ENCODE peak calls at places on chromosome X, in six cellular contexts. One of them, this sample, is unnamed.

GRCh38 chrX:109475174-109475891 is 6.6 kb downstream of the GUCY2F start:
- DNase-seq in vagina: no peak
- DNase-seq in tibial nerve: no peak
- DNase-seq in IMR-90: peak; percentile 34
- DNase-seq in upper lobe of left lung: no peak
- DNase-seq in H1: no peak
- DNase-seq in this sample: no peak

GRCh38 chrX:134548257-134548732 is 88.3 kb downstream of the HPRT1 start:
- DNase-seq in vagina: no peak
- DNase-seq in tibial nerve: no peak
- DNase-seq in IMR-90: no peak
- DNase-seq in upper lobe of left lung: no peak
- DNase-seq in H1: no peak
- DNase-seq in this sample: no peak

GRCh38 chrX:63656871-63657580 is 128.0 kb downstream of the ARHGEF9 start:
- DNase-seq in vagina: no peak
- DNase-seq in tibial nerve: no peak
- DNase-seq in IMR-90: peak; percentile 78
- DNase-seq in upper lobe of left lung: no peak
- DNase-seq in H1: no peak
- DNase-seq in this sample: no peak

GRCh38 chrX:140715787-140716186 is 6.2 kb downstream of the LINC00632 start:
- DNase-seq in vagina: no peak
- DNase-seq in tibial nerve: no peak
- DNase-seq in IMR-90: peak; percentile 54
- DNase-seq in upper lobe of left lung: no peak
- DNase-seq in H1: no peak
- DNase-seq in this sample: no peak

GRCh38 chrX:39527045-39527444 is 570.7 kb downstream of the BCOR start:
- DNase-seq in vagina: no peak
- DNase-seq in tibial nerve: no peak
- DNase-seq in IMR-90: peak; percentile 13
- DNase-seq in upper lobe of left lung: no peak
- DNase-seq in H1: no peak
- DNase-seq in this sample: no peak

GRCh38 chrX:123277347-123277746 is 93.3 kb downstream of the GRIA3 start:
- DNase-seq in vagina: no peak
- DNase-seq in tibial nerve: no peak
- DNase-seq in IMR-90: no peak
- DNase-seq in upper lobe of left lung: no peak
- DNase-seq in H1: no peak
- DNase-seq in this sample: no peak

GRCh38 chrX:40304115-40304514 is 206.4 kb upstream of the BCOR start:
- DNase-seq in vagina: no peak
- DNase-seq in tibial nerve: no peak
- DNase-seq in IMR-90: no peak
- DNase-seq in upper lobe of left lung: no peak
- DNase-seq in H1: no peak
- DNase-seq in this sample: no peak

GRCh38 chrX:55759478-55759877 is 41.9 kb downstream of the RRAGB start:
- DNase-seq in vagina: no peak
- DNase-seq in tibial nerve: no peak
- DNase-seq in IMR-90: no peak
- DNase-seq in upper lobe of left lung: no peak
- DNase-seq in H1: no peak
- DNase-seq in this sample: no peak

GRCh38 chrX:69503835-69504625 is at the start of gene NALF2:
- DNase-seq in vagina: no peak
- DNase-seq in tibial nerve: no peak
- DNase-seq in IMR-90: peak; percentile 11
- DNase-seq in upper lobe of left lung: peak; percentile 80
- DNase-seq in H1: no peak
- DNase-seq in this sample: peak; percentile 13

GRCh38 chrX:41594634-41595033 is 94.1 kb upstream of the GPR34 start:
- DNase-seq in vagina: no peak
- DNase-seq in tibial nerve: no peak
- DNase-seq in IMR-90: no peak
- DNase-seq in upper lobe of left lung: no peak
- DNase-seq in H1: no peak
- DNase-seq in this sample: peak; percentile 8

GRCh38 chrX:41591906-41592305 is 96.9 kb upstream of the GPR34 start:
- DNase-seq in vagina: no peak
- DNase-seq in tibial nerve: no peak
- DNase-seq in IMR-90: no peak
- DNase-seq in upper lobe of left lung: no peak
- DNase-seq in H1: no peak
- DNase-seq in this sample: no peak

GRCh38 chrX:41599507-41599906 is 89.3 kb upstream of the GPR34 start:
- DNase-seq in vagina: no peak
- DNase-seq in tibial nerve: no peak
- DNase-seq in IMR-90: no peak
- DNase-seq in upper lobe of left lung: no peak
- DNase-seq in H1: no peak
- DNase-seq in this sample: no peak

GRCh38 chrX:41600266-41600665 is 88.5 kb upstream of the GPR34 start:
- DNase-seq in vagina: no peak
- DNase-seq in tibial nerve: no peak
- DNase-seq in IMR-90: peak; percentile 68
- DNase-seq in upper lobe of left lung: no peak
- DNase-seq in H1: no peak
- DNase-seq in this sample: no peak

GRCh38 chrX:41596586-41596985 is 92.2 kb upstream of the GPR34 start:
- DNase-seq in vagina: no peak
- DNase-seq in tibial nerve: no peak
- DNase-seq in IMR-90: peak; percentile 53
- DNase-seq in upper lobe of left lung: no peak
- DNase-seq in H1: no peak
- DNase-seq in this sample: no peak
- TF ChIP-seq POLR2A in vagina: no peak
- TF ChIP-seq POLR2A in tibial nerve: no peak
- TF ChIP-seq POLR2A in IMR-90: no peak
- TF ChIP-seq POLR2A in upper lobe of left lung: no peak
- TF ChIP-seq POLR2A in H1: no peak
- TF ChIP-seq POLR2A in this sample: no peak

GRCh38 chrX:54181196-54181953 is 1.7 kb downstream of the FAM120C start:
- DNase-seq in vagina: no peak
- DNase-seq in tibial nerve: no peak
- DNase-seq in IMR-90: peak; percentile 41
- DNase-seq in upper lobe of left lung: no peak
- DNase-seq in H1: no peak
- DNase-seq in this sample: no peak
- H3K4me3 ChIP-seq in vagina: peak overlapping the region; percentile 68
- H3K4me3 ChIP-seq in tibial nerve: peak overlapping the region; percentile 90
- H3K4me3 ChIP-seq in IMR-90: peak overlapping the region; percentile 93
- H3K4me3 ChIP-seq in upper lobe of left lung: peak overlapping the region; percentile 84
- H3K4me3 ChIP-seq in H1: peak overlapping the region; percentile 54
- H3K4me3 ChIP-seq in this sample: peak overlapping the region; percentile 69

GRCh38 chrX:7102119-7102518 is 45.4 kb upstream of the STS start:
- DNase-seq in vagina: no peak
- DNase-seq in tibial nerve: no peak
- DNase-seq in IMR-90: no peak
- DNase-seq in upper lobe of left lung: no peak
- DNase-seq in H1: no peak
- DNase-seq in this sample: no peak

DNA sequence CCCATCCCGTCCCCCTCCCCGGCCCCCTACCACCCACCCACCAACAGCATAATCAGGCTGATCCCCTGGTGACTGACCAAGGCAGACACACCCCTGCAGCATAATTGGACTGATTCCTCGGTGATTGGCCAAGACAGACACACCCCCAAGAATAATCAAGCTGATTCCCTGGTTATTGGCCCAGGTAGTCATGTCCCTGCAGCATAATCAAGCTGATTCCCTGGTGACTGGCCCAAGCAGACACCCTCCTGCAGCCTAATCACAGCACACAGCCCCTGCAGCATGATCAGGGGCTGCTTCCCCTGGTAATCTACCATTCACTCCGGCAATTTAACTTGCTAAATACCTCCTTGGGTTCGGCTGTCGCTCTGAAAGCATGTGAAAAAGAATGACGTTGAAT is 47.5 kb upstream of the STS start:
- DNase-seq in vagina: no peak
- DNase-seq in tibial nerve: no peak
- DNase-seq in IMR-90: no peak
- DNase-seq in upper lobe of left lung: no peak
- DNase-seq in H1: no peak
- DNase-seq in this sample: no peak
- H3K36me3 ChIP-seq in vagina: no peaks in the 10 kb centered on the region
- H3K36me3 ChIP-seq in tibial nerve: peaks cover 14% of the 10 kb centered on the region
- H3K36me3 ChIP-seq in IMR-90: peaks cover 7% of the 10 kb centered on the region
- H3K36me3 ChIP-seq in upper lobe of left lung: no peaks in the 10 kb centered on the region
- H3K36me3 ChIP-seq in H1: no peaks in the 10 kb centered on the region
- H3K36me3 ChIP-seq in this sample: no peaks in the 10 kb centered on the region

GRCh38 chrX:154541896-154542722 is 4.5 kb downstream of the G6PD start:
- DNase-seq in vagina: no peak
- DNase-seq in tibial nerve: peak; percentile 70
- DNase-seq in IMR-90: peak; percentile 94
- DNase-seq in upper lobe of left lung: peak; percentile 83
- DNase-seq in H1: no peak
- DNase-seq in this sample: peak; percentile 64
- TF ChIP-seq POLR2A in vagina: no peak
- TF ChIP-seq POLR2A in tibial nerve: no peak
- TF ChIP-seq POLR2A in IMR-90: no peak
- TF ChIP-seq POLR2A in upper lobe of left lung: no peak
- TF ChIP-seq POLR2A in H1: no peak
- TF ChIP-seq POLR2A in this sample: no peak